ENCODE peak calls at places on chromosomes 11 and 22, in eight cellular contexts. One of them, this sample, is unnamed.

GRCh38 chr11:91686700-91687099 is 537.9 kb upstream of the FAT3 start:
- DNase-seq in neural progenitor cell: peak; percentile 9
- DNase-seq in hypothalamus: no peak
- DNase-seq in NCI-H526 treated with DMSO at 0.1 percent for 48 hours: peak; percentile 39
- DNase-seq in PC-3: peak; percentile 28
- DNase-seq in head of caudate nucleus: no peak
- DNase-seq in stimulated activated CD4-positive, alpha-beta T cell treated with anti-CD3 and anti-CD28 coated beads, Interleukin-4, amount 100 ng/mL, for 1 hour: no peak
- DNase-seq in brain microvascular endothelial cell: no peak
- DNase-seq in this sample: no peak

GRCh38 chr11:10450451-10451398 is 4.3 kb upstream of the AMPD3 start:
- DNase-seq in neural progenitor cell: peak; percentile 72
- DNase-seq in hypothalamus: peak; percentile 80
- DNase-seq in NCI-H526 treated with DMSO at 0.1 percent for 48 hours: peak; percentile 66
- DNase-seq in PC-3: peak; percentile 79
- DNase-seq in head of caudate nucleus: peak; percentile 40
- DNase-seq in stimulated activated CD4-positive, alpha-beta T cell treated with anti-CD3 and anti-CD28 coated beads, Interleukin-4, amount 100 ng/mL, for 1 hour: peak; percentile 57
- DNase-seq in brain microvascular endothelial cell: no peak
- DNase-seq in this sample: no peak

GRCh38 chr22:22887621-22888503 is at the start of gene IGLL5:
- DNase-seq in neural progenitor cell: no peak
- DNase-seq in hypothalamus: no peak
- DNase-seq in NCI-H526 treated with DMSO at 0.1 percent for 48 hours: no peak
- DNase-seq in PC-3: no peak
- DNase-seq in head of caudate nucleus: no peak
- DNase-seq in stimulated activated CD4-positive, alpha-beta T cell treated with anti-CD3 and anti-CD28 coated beads, Interleukin-4, amount 100 ng/mL, for 1 hour: no peak
- DNase-seq in brain microvascular endothelial cell: no peak
- DNase-seq in this sample: no peak

GRCh38 chr22:50076646-50077624 is 8.3 kb downstream of the MLC1 start:
- DNase-seq in neural progenitor cell: no peak
- DNase-seq in hypothalamus: no peak
- DNase-seq in NCI-H526 treated with DMSO at 0.1 percent for 48 hours: no peak
- DNase-seq in PC-3: no peak
- DNase-seq in head of caudate nucleus: no peak
- DNase-seq in stimulated activated CD4-positive, alpha-beta T cell treated with anti-CD3 and anti-CD28 coated beads, Interleukin-4, amount 100 ng/mL, for 1 hour: no peak
- DNase-seq in brain microvascular endothelial cell: no peak
- DNase-seq in this sample: no peak

GRCh38 chr22:37241351-37242142 is 2.5 kb downstream of the RAC2 start:
- DNase-seq in neural progenitor cell: no peak
- DNase-seq in hypothalamus: no peak
- DNase-seq in NCI-H526 treated with DMSO at 0.1 percent for 48 hours: no peak
- DNase-seq in PC-3: no peak
- DNase-seq in head of caudate nucleus: no peak
- DNase-seq in stimulated activated CD4-positive, alpha-beta T cell treated with anti-CD3 and anti-CD28 coated beads, Interleukin-4, amount 100 ng/mL, for 1 hour: peak; percentile 49
- DNase-seq in brain microvascular endothelial cell: no peak
- DNase-seq in this sample: no peak

GRCh38 chr11:64092119-64092760 is 56.5 kb downstream of the FLRT1 start:
- DNase-seq in neural progenitor cell: no peak
- DNase-seq in hypothalamus: peak; percentile 84
- DNase-seq in NCI-H526 treated with DMSO at 0.1 percent for 48 hours: no peak
- DNase-seq in PC-3: no peak
- DNase-seq in head of caudate nucleus: peak; percentile 89
- DNase-seq in stimulated activated CD4-positive, alpha-beta T cell treated with anti-CD3 and anti-CD28 coated beads, Interleukin-4, amount 100 ng/mL, for 1 hour: no peak
- DNase-seq in brain microvascular endothelial cell: no peak
- DNase-seq in this sample: no peak

GRCh38 chr11:45083544-45084087 is 62.8 kb upstream of the PRDM11 start:
- DNase-seq in neural progenitor cell: peak; percentile 57
- DNase-seq in hypothalamus: no peak
- DNase-seq in NCI-H526 treated with DMSO at 0.1 percent for 48 hours: no peak
- DNase-seq in PC-3: peak; percentile 54
- DNase-seq in head of caudate nucleus: no peak
- DNase-seq in stimulated activated CD4-positive, alpha-beta T cell treated with anti-CD3 and anti-CD28 coated beads, Interleukin-4, amount 100 ng/mL, for 1 hour: no peak
- DNase-seq in brain microvascular endothelial cell: no peak
- DNase-seq in this sample: no peak

GRCh38 chr11:1111545-1112212 is 37.0 kb downstream of the MUC2 start:
- DNase-seq in neural progenitor cell: no peak
- DNase-seq in hypothalamus: no peak
- DNase-seq in NCI-H526 treated with DMSO at 0.1 percent for 48 hours: no peak
- DNase-seq in PC-3: no peak
- DNase-seq in head of caudate nucleus: no peak
- DNase-seq in stimulated activated CD4-positive, alpha-beta T cell treated with anti-CD3 and anti-CD28 coated beads, Interleukin-4, amount 100 ng/mL, for 1 hour: no peak
- DNase-seq in brain microvascular endothelial cell: no peak
- DNase-seq in this sample: no peak

GRCh38 chr11:37788141-37788877 is 1190.3 kb upstream of the RAG2 start:
- DNase-seq in neural progenitor cell: no peak
- DNase-seq in hypothalamus: no peak
- DNase-seq in NCI-H526 treated with DMSO at 0.1 percent for 48 hours: no peak
- DNase-seq in PC-3: peak; percentile 89
- DNase-seq in head of caudate nucleus: no peak
- DNase-seq in stimulated activated CD4-positive, alpha-beta T cell treated with anti-CD3 and anti-CD28 coated beads, Interleukin-4, amount 100 ng/mL, for 1 hour: no peak
- DNase-seq in brain microvascular endothelial cell: peak; percentile 95
- DNase-seq in this sample: no peak

GRCh38 chr11:57316017-57316416 is 8.7 kb downstream of the TNKS1BP1 start:
- DNase-seq in neural progenitor cell: no peak
- DNase-seq in hypothalamus: no peak
- DNase-seq in NCI-H526 treated with DMSO at 0.1 percent for 48 hours: no peak
- DNase-seq in PC-3: no peak
- DNase-seq in head of caudate nucleus: no peak
- DNase-seq in stimulated activated CD4-positive, alpha-beta T cell treated with anti-CD3 and anti-CD28 coated beads, Interleukin-4, amount 100 ng/mL, for 1 hour: no peak
- DNase-seq in brain microvascular endothelial cell: no peak
- DNase-seq in this sample: no peak

This sample was measured in esophagus squamous epithelium.